ENCODE peak calls at places on chromosomes 11 and 22, in four cellular contexts. One of them, this sample, is unnamed. For H3K36me3, the result is how much of the 10 kb centered on the place peaks cover.

GRCh38 chr22:20272700-20273099 is 4.6 kb upstream of the RTN4R start:
- DNase-seq in suprapubic skin: no peak
- DNase-seq in pancreas: peak
- DNase-seq in hepatocyte: no peak
- DNase-seq in this sample: no peak

GRCh38 chr11:63907808-63908530 is 9.0 kb downstream of the RCOR2 start:
- DNase-seq in suprapubic skin: no peak
- DNase-seq in pancreas: no peak
- DNase-seq in hepatocyte: no peak
- DNase-seq in this sample: no peak

GRCh38 chr11:44861829-44862545 is 88.7 kb downstream of the TP53I11 start:
- DNase-seq in pancreas: no peak
- DNase-seq in hepatocyte: peak
- DNase-seq in suprapubic skin: no peak
- DNase-seq in this sample: peak

GRCh38 chr11:108592591-108593213 is 866 bp downstream of the EXPH5 start:
- DNase-seq in hepatocyte: peak
- DNase-seq in pancreas: peak
- DNase-seq in suprapubic skin: no peak
- DNase-seq in this sample: no peak

GRCh38 chr11:121652982-121653381 is 200.2 kb upstream of the SORL1-AS1 start:
- DNase-seq in pancreas: no peak
- DNase-seq in suprapubic skin: no peak
- DNase-seq in hepatocyte: peak
- DNase-seq in this sample: no peak

GRCh38 chr11:126817096-126817495 is 183.5 kb downstream of the KIRREL3 start:
- DNase-seq in suprapubic skin: no peak
- DNase-seq in pancreas: no peak
- DNase-seq in hepatocyte: no peak
- DNase-seq in this sample: no peak

GRCh38 chr22:30636226-30637077 is 871 bp downstream of the SLC35E4 start:
- DNase-seq in pancreas: peak
- DNase-seq in suprapubic skin: no peak
- DNase-seq in hepatocyte: no peak
- DNase-seq in this sample: no peak

GRCh38 chr11:34653851-34654490 is 33.1 kb downstream of the EHF start:
- DNase-seq in hepatocyte: peak
- DNase-seq in pancreas: peak
- DNase-seq in suprapubic skin: no peak
- DNase-seq in this sample: no peak

GRCh38 chr11:11574373-11574772 is 47.4 kb downstream of the GALNT18 start:
- DNase-seq in hepatocyte: no peak
- DNase-seq in suprapubic skin: no peak
- DNase-seq in pancreas: no peak
- DNase-seq in this sample: peak

GRCh38 chr11:93732237-93732892 is 8.9 kb downstream of the TAF1D start:
- DNase-seq in suprapubic skin: no peak
- DNase-seq in hepatocyte: no peak
- DNase-seq in pancreas: no peak
- DNase-seq in this sample: no peak

GRCh38 chr22:38731703-38732161 is 24.1 kb downstream of the SUN2 start:
- DNase-seq in pancreas: no peak
- DNase-seq in hepatocyte: no peak
- DNase-seq in suprapubic skin: peak
- DNase-seq in this sample: no peak

GRCh38 chr11:79294845-79295520 is 145.8 kb downstream of the TENM4 start:
- DNase-seq in pancreas: peak
- DNase-seq in suprapubic skin: no peak
- DNase-seq in hepatocyte: no peak
- DNase-seq in this sample: no peak

GRCh38 chr22:49352361-49353169 is 475.1 kb downstream of the BRD1 start:
- DNase-seq in pancreas: no peak
- DNase-seq in hepatocyte: no peak
- DNase-seq in suprapubic skin: peak
- DNase-seq in this sample: no peak

GRCh38 chr11:119375629-119376196 is 5.8 kb downstream of the USP2 start:
- DNase-seq in hepatocyte: no peak
- DNase-seq in pancreas: peak
- DNase-seq in suprapubic skin: peak
- DNase-seq in this sample: peak

GRCh38 chr11:112453601-112454577 is 193.2 kb upstream of the PLET1 start:
- DNase-seq in hepatocyte: peak
- DNase-seq in suprapubic skin: no peak
- DNase-seq in pancreas: no peak
- DNase-seq in this sample: no peak

GRCh38 chr11:57321996-57322880 is 2.5 kb downstream of the TNKS1BP1 start:
- DNase-seq in hepatocyte: peak
- DNase-seq in pancreas: peak
- DNase-seq in suprapubic skin: peak
- DNase-seq in this sample: peak

DNA sequence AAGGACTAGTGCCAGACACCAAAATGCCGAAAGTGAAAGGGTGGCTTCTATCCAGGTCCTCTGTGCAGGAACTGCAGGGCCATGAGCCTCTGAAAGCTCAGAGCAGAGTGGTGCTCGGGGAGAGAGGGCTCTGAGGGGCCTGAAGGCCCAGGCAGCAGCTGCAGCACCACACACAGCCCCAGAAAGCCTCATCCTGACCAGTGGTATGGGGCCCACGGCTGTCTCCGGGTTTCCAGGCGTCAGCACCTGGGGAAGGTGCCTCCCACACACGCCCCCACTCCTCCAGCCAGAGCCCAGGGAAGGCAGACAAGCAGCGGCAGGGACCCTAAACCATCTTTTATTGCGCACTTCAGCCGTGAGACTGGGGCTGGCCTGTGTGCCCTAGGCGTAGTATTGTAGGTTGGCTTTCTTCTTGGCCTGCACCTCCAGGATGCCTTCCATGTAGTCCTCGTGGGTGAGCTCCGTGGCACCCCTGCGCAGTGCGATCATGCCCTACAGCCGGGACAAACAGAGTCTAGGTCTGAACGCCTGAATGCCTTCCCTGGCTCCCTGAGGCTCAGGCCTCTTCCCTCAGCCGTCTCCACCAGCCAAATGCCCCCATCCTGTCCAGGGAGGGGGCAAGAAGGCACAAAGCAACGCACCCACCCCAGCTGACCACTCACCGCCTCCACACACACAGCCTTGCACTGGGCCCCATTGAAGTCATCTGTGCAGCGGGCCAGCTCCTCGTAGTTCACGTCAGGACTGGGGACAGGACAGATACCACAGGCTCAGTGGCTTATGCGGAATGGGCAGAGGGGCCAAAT is 7.6 kb downstream of the PSMC3 start:
- DNase-seq in hepatocyte: no peak
- DNase-seq in suprapubic skin: no peak
- DNase-seq in pancreas: no peak
- DNase-seq in this sample: no peak
- H3K36me3 ChIP-seq in hepatocyte: under half
- H3K36me3 ChIP-seq in suprapubic skin: half or more
- H3K36me3 ChIP-seq in pancreas: under half
- H3K36me3 ChIP-seq in this sample: half or more

DNA sequence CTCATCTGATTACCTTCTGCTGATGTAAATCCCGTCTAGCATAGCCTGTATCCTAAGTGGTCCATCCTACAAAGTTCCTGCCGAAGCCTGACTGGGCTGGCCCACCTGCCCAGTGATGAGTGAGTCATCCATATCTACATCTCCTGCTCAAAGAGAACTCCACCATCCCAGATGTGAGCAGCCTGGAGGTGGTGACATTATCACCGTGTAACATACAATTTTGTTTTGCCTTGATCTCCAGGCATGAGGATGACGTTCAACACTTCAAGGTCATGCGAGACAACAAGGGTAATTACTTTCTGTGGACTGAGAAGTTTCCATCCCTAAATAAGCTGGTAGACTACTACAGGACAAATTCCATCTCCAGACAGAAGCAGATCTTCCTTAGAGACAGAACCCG is 5.6 kb downstream of the TMA7B start:
- DNase-seq in hepatocyte: no peak
- DNase-seq in suprapubic skin: no peak
- DNase-seq in pancreas: no peak
- DNase-seq in this sample: no peak
- H3K36me3 ChIP-seq in hepatocyte: under half
- H3K36me3 ChIP-seq in suprapubic skin: under half
- H3K36me3 ChIP-seq in pancreas: under half
- H3K36me3 ChIP-seq in this sample: under half

GRCh38 chr22:24097961-24098391 is 83.3 kb upstream of the SUSD2 start:
- DNase-seq in suprapubic skin: peak
- DNase-seq in hepatocyte: no peak
- DNase-seq in pancreas: no peak
- DNase-seq in this sample: no peak
- H3K36me3 ChIP-seq in suprapubic skin: half or more
- H3K36me3 ChIP-seq in hepatocyte: under half
- H3K36me3 ChIP-seq in pancreas: under half
- H3K36me3 ChIP-seq in this sample: under half

GRCh38 chr11:116452447-116452846 is 320.3 kb downstream of the BUD13 start:
- DNase-seq in hepatocyte: no peak
- DNase-seq in pancreas: no peak
- DNase-seq in suprapubic skin: no peak
- DNase-seq in this sample: no peak

GRCh38 chr11:116445108-116446047 is 327.4 kb downstream of the BUD13 start:
- DNase-seq in suprapubic skin: no peak
- DNase-seq in pancreas: no peak
- DNase-seq in hepatocyte: no peak
- DNase-seq in this sample: no peak

GRCh38 chr11:116446048-116446399 is 326.8 kb downstream of the BUD13 start:
- DNase-seq in pancreas: no peak
- DNase-seq in suprapubic skin: no peak
- DNase-seq in hepatocyte: no peak
- DNase-seq in this sample: no peak

GRCh38 chr11:116449522-116449921 is 323.3 kb downstream of the BUD13 start:
- DNase-seq in hepatocyte: no peak
- DNase-seq in pancreas: no peak
- DNase-seq in suprapubic skin: no peak
- DNase-seq in this sample: no peak

GRCh38 chr11:116446542-116446941 is 326.2 kb downstream of the BUD13 start:
- DNase-seq in hepatocyte: no peak
- DNase-seq in pancreas: no peak
- DNase-seq in suprapubic skin: no peak
- DNase-seq in this sample: no peak
- H3K36me3 ChIP-seq in hepatocyte: under half
- H3K36me3 ChIP-seq in pancreas: under half
- H3K36me3 ChIP-seq in suprapubic skin: under half
- H3K36me3 ChIP-seq in this sample: under half

This sample was measured in right atrium auricular region.